ENCODE peak calls at places on chromosomes 12 and 14, in six cellular contexts. S is kidney, H is GM23338, Z is pancreas, V is stomach, Q is body of pancreas. B is an unnamed sample.

GRCh38 chr12:132783917-132784531 is 22.4 kb upstream of the ANKLE2 start:
- DNase-seq in V (no peak), Q (no peak), Z (no peak), S (peak), H (no peak), B (no peak)

GRCh38 chr14:105258846-105259245 is 10.5 kb downstream of the BTBD6 start:
- DNase-seq in H (no peak), Z (peak), Q (peak), V (peak), S (no peak), B (no peak)

GRCh38 chr12:19055589-19055988 is 73.9 kb upstream of the PLEKHA5 start:
- DNase-seq in H (no peak), Q (no peak), Z (no peak), S (no peak), V (no peak), B (no peak)

GRCh38 chr14:56112781-56113180 is 5.4 kb upstream of the PELI2 start:
- DNase-seq in V (no peak), H (no peak), Q (no peak), Z (no peak), S (no peak), B (no peak)

GRCh38 chr12:89862511-89863331 is 154.1 kb upstream of the ATP2B1 start:
- DNase-seq in V (no peak), H (no peak), S (no peak), Z (peak), Q (no peak), B (no peak)

GRCh38 chr14:89359477-89360222 is 57.4 kb downstream of the FOXN3 start:
- DNase-seq in H (no peak), Q (peak), Z (no peak), V (no peak), S (no peak), B (no peak)

GRCh38 chr14:72731252-72732020 is 162.5 kb downstream of the DPF3 start:
- DNase-seq in Z (no peak), S (no peak), V (no peak), Q (no peak), H (no peak), B (no peak)

GRCh38 chr12:19223018-19223417 is 93.5 kb downstream of the PLEKHA5 start:
- DNase-seq in Q (no peak), H (peak), V (no peak), Z (no peak), S (no peak), B (no peak)

GRCh38 chr14:104284107-104284592 is 145.8 kb downstream of the KIF26A start:
- DNase-seq in V (no peak), H (no peak), S (peak), Q (peak), Z (no peak), B (no peak)

GRCh38 chr12:4270016-4270669 is 3.4 kb upstream of the CCND2 start:
- DNase-seq in Q (no peak), S (no peak), H (peak), V (no peak), Z (no peak), B (no peak)

GRCh38 chr12:52206309-52207040 is 14.7 kb upstream of the KRT80 start:
- DNase-seq in H (no peak), Z (no peak), Q (peak), S (peak), V (no peak), B (no peak)

GRCh38 chr14:64772394-64772950 is 68.2 kb downstream of the PLEKHG3 start:
- DNase-seq in H (peak), Q (no peak), V (no peak), Z (no peak), S (no peak), B (no peak)

GRCh38 chr12:22851532-22851931 is 226.6 kb downstream of the ETNK1 start:
- DNase-seq in H (no peak), Z (no peak), V (no peak), Q (no peak), S (no peak), B (no peak)

GRCh38 chr12:121582583-121583333 is 1.9 kb upstream of the KDM2B start:
- DNase-seq in S (no peak), Z (no peak), H (peak), Q (no peak), V (no peak), B (no peak)

GRCh38 chr14:55136868-55137785 is 8.1 kb downstream of the LGALS3 start:
- DNase-seq in Z (peak), Q (peak), S (peak), V (peak), H (no peak), B (peak)

GRCh38 chr12:92457458-92458195 is 245.2 kb upstream of the PLEKHG7 start:
- DNase-seq in Q (no peak), H (no peak), S (no peak), Z (no peak), V (no peak), B (no peak)

GRCh38 chr12:131591136-131591535 is 119.8 kb upstream of the SFSWAP start:
- DNase-seq in Q (no peak), H (no peak), Z (no peak), S (no peak), V (no peak), B (no peak)

GRCh38 chr12:90851800-90852718 is 102.9 kb downstream of the CCER1 start:
- DNase-seq in V (no peak), Q (no peak), H (no peak), Z (no peak), S (no peak), B (no peak)

GRCh38 chr12:3135522-3136461 is 58.6 kb downstream of the TSPAN9 start:
- DNase-seq in V (no peak), Z (no peak), Q (peak), H (peak), S (no peak), B (no peak)

GRCh38 chr12:18965210-18965609 is 164.3 kb upstream of the PLEKHA5 start:
- DNase-seq in Z (no peak), Q (no peak), H (peak), V (no peak), S (no peak), B (no peak)

GRCh38 chr14:103280278-103280917 is 53.6 kb upstream of the EIF5 start:
- DNase-seq in Z (no peak), H (no peak), V (no peak), S (no peak), Q (no peak), B (no peak)

GRCh38 chr14:93549578-93549977 is 118.8 kb downstream of the UNC79 start:
- DNase-seq in H (no peak), S (no peak), Z (no peak), Q (no peak), V (no peak), B (no peak)

GRCh38 chr12:25585021-25585523 is 32.0 kb upstream of the LMNTD1 start:
- DNase-seq in Q (peak), S (no peak), H (no peak), V (no peak), Z (no peak), B (no peak)

GRCh38 chr12:91813701-91814100 is 331.9 kb downstream of the BTG1 start:
- DNase-seq in V (no peak), H (no peak), Q (no peak), S (no peak), Z (no peak), B (no peak)

GRCh38 chr14:69612014-69612758 is 790 bp downstream of the SUSD6 start:
- DNase-seq in V (no peak), S (peak), Q (peak), Z (peak), H (peak), B (no peak)

GRCh38 chr14:93490001-93490400 is 59.3 kb downstream of the UNC79 start:
- DNase-seq in S (no peak), H (no peak), Q (no peak), Z (no peak), V (no peak), B (no peak)

GRCh38 chr14:24984846-24985589 is 64.9 kb downstream of the STXBP6 start:
- DNase-seq in Q (peak), V (peak), S (no peak), Z (no peak), H (no peak), B (no peak)

GRCh38 chr12:725076-725475 is 27.3 kb upstream of the WNK1 start:
- DNase-seq in Q (no peak), Z (no peak), S (no peak), H (no peak), V (no peak), B (no peak)

GRCh38 chr14:101925152-101925551 is 39.2 kb upstream of the DYNC1H1 start:
- DNase-seq in Z (no peak), H (no peak), Q (no peak), S (no peak), V (no peak), B (no peak)

DNA sequence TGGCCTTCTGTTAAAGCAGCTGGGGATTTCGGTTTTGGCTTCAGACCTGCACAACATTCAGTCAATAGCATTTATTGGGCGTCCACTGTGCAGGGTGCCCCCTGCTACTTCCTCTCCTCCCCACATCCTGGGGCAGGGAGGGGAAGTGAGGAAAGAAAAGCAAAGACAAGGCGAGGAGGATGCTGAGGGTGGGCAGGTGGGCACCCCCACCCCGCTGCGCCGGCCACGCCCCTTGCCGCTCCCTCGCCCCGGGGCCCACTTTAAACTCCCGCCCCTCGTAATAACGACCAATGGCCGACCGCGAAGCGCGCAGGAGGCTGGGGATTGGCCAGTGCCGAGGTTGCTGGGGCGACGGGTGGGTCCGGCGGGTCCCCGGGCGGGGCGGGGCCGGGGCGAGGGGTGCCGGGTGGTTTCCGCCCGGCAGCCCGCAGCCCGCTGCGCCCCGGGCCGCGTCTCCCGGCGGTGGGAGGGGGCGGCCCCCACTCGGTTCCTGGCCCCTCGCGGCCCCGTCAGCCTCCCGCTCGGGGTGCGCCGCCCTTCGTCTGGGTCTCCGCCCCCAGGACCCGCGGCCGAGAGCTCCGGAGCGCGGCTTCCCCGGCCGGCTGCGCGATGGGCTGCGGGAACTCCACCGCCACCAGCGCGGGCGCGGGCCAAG is at the start of gene C12orf75:
- DNase-seq in Z (peak), S (peak), V (peak), Q (peak), H (peak), B (peak)
- H3K27ac ChIP-seq in Z (peak), S (no peak), V (peak), Q (peak), H (no peak), B (no peak)

GRCh38 chr12:42705863-42706262 is 116.3 kb upstream of the PRICKLE1 start:
- DNase-seq in S (peak), Q (peak), Z (peak), H (no peak), V (peak), B (no peak)
- H3K27ac ChIP-seq in S (no peak), Q (no peak), Z (no peak), H (no peak), V (peak), B (no peak)

GRCh38 chr12:48929551-48929950 is 4.3 kb upstream of the FKBP11 start:
- DNase-seq in Q (no peak), Z (no peak), S (no peak), V (no peak), H (no peak), B (no peak)

GRCh38 chr12:48927261-48927660 is 2.0 kb upstream of the FKBP11 start:
- DNase-seq in S (no peak), H (no peak), Q (no peak), V (no peak), Z (no peak), B (no peak)

GRCh38 chr12:48923117-48923516 is 2.2 kb downstream of the FKBP11 start:
- DNase-seq in V (no peak), Z (no peak), H (no peak), Q (no peak), S (no peak), B (no peak)

GRCh38 chr12:48925218-48925871 is at the start of gene FKBP11:
- DNase-seq in Q (peak), Z (peak), H (peak), V (peak), S (peak), B (no peak)

GRCh38 chr12:48924617-48925217 is 575 bp downstream of the FKBP11 start:
- DNase-seq in S (peak), Q (peak), V (peak), Z (peak), H (peak), B (no peak)
- H3K27ac ChIP-seq in S (no peak), Q (peak), V (peak), Z (peak), H (peak), B (no peak)

DNA sequence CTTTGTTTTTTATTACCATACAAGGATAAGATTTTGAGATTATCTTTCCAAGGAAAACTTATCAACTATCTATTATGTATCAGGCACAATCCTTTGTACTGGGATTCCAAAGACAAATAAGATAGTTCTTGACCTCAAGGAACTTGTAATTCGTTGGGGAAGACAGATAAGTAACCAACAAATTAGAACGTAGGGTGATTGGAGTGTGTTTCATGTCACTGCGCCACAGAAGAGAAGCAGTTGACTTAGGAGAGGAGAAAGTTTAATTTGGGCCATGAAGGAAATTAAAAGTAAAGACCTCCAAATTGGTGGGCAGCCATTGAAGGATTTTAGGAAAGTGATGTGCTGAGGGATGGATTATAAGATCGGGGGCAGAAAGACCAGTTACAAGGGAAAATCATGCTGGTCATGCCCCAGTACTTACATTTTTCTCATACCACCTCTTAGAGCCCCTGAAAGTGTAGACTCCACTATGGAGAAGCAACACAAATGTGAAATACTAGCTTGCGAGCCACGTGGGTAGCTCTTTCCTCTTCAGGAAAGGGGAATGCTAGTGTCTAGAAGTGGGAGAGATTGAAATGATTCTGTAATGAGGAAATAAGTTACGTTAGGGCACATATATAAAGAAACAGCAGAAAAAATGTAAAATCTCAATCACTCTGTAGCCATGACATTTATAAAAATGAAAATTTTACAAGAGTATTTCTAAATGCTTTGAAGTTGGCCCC is 148.7 kb downstream of the ETV6 start:
- DNase-seq in S (no peak), Z (no peak), Q (no peak), H (no peak), V (no peak), B (no peak)
- H3K27ac ChIP-seq in S (no peak), Z (no peak), Q (no peak), H (no peak), V (peak), B (no peak)

DNA sequence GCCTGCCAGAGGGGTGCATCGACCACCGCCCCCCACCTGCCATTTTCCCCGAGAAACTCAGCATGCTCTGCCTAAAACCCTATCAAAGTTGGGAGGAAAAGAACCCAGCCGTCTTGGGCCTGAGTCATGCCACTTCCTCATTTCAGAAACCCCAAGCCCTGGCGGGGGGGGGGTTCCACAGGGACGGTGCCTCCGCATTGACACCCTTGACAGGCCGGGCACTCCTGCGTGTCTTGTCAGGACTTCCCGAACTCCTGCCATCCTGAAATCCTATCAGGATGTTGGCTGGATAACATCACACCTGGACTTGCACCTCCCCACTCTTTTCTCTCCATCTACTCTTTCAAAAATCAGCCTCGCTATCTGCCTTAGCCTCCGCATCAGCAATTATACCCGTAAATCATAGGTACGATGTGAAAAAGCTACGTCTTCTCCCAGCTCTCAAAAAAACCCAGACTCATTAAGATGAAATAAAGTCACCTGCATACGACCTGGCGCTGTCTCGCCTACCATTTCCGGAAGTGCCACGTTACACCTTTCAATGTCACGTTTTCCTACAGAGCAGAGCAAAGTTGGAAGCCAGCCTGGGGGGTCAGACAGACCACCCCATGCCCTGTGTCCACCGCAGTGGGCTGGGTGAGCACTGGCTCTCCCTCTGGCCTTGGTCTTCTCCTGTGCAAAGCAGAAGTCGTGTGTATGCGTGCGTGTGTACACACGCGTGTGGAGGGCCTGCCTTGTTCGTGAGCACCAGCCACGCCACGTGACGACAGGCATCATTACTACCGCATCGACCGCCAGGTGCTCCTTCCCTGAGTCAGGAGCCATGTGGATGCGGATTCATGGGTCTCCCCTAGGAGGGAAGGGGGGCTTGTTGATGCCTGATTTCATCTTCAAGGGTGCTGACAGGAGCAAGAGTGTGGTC is 96.7 kb downstream of the RFLNA start:
- DNase-seq in Q (no peak), V (peak), H (no peak), Z (no peak), S (peak), B (no peak)
- H3K27ac ChIP-seq in Q (peak), V (peak), H (peak), Z (peak), S (peak), B (peak)

GRCh38 chr12:108635201-108635996 is 1.7 kb upstream of the SELPLG start:
- DNase-seq in V (no peak), S (no peak), H (no peak), Q (no peak), Z (no peak), B (no peak)
- H3K27ac ChIP-seq in V (peak), S (no peak), H (peak), Q (no peak), Z (no peak), B (no peak)

GRCh38 chr14:95250936-95251335 is 68.8 kb downstream of the CLMN start:
- DNase-seq in H (no peak), S (no peak), Q (no peak), Z (no peak), V (peak), B (no peak)
- H3K27ac ChIP-seq in H (no peak), S (no peak), Q (no peak), Z (no peak), V (no peak), B (no peak)